ENCODE peak calls at places on chromosomes 13 and 19, in seven cellular contexts. One of them, this sample, is unnamed.

GRCh38 chr13:41222259-41222852 is 28.0 kb upstream of the KBTBD7 start:
- DNase-seq in cardiac muscle cell: peak; percentile 60
- DNase-seq in SJSA1: peak; percentile 29
- DNase-seq in adrenal gland: peak; percentile 36
- DNase-seq in tibial artery: no peak
- DNase-seq in CD4-positive, alpha-beta T cell: peak; percentile 27
- DNase-seq in CD8-positive, alpha-beta T cell: peak; percentile 49
- DNase-seq in this sample: peak; percentile 20

GRCh38 chr19:36973021-36973843 is 57.1 kb downstream of the ZNF568 start:
- DNase-seq in cardiac muscle cell: peak; percentile 76
- DNase-seq in SJSA1: no peak
- DNase-seq in adrenal gland: peak; percentile 87
- DNase-seq in tibial artery: peak; percentile 91
- DNase-seq in CD4-positive, alpha-beta T cell: peak; percentile 63
- DNase-seq in CD8-positive, alpha-beta T cell: peak; percentile 72
- DNase-seq in this sample: no peak

GRCh38 chr13:79393564-79394249 is 12.3 kb downstream of the RBM26 start:
- DNase-seq in cardiac muscle cell: no peak
- DNase-seq in SJSA1: no peak
- DNase-seq in adrenal gland: no peak
- DNase-seq in tibial artery: no peak
- DNase-seq in CD4-positive, alpha-beta T cell: peak; percentile 12
- DNase-seq in CD8-positive, alpha-beta T cell: peak; percentile 67
- DNase-seq in this sample: no peak

GRCh38 chr19:3780786-3781304 is 5.3 kb downstream of the MATK start:
- DNase-seq in cardiac muscle cell: no peak
- DNase-seq in SJSA1: no peak
- DNase-seq in adrenal gland: no peak
- DNase-seq in tibial artery: no peak
- DNase-seq in CD4-positive, alpha-beta T cell: no peak
- DNase-seq in CD8-positive, alpha-beta T cell: no peak
- DNase-seq in this sample: no peak

GRCh38 chr13:31965361-31966066 is 66.1 kb upstream of the FRY start:
- DNase-seq in cardiac muscle cell: no peak
- DNase-seq in SJSA1: peak; percentile 25
- DNase-seq in adrenal gland: no peak
- DNase-seq in tibial artery: no peak
- DNase-seq in CD4-positive, alpha-beta T cell: no peak
- DNase-seq in CD8-positive, alpha-beta T cell: no peak
- DNase-seq in this sample: no peak

GRCh38 chr13:108963846-108964600 is 334.6 kb downstream of the MYO16 start:
- DNase-seq in cardiac muscle cell: no peak
- DNase-seq in SJSA1: no peak
- DNase-seq in adrenal gland: no peak
- DNase-seq in tibial artery: no peak
- DNase-seq in CD4-positive, alpha-beta T cell: no peak
- DNase-seq in CD8-positive, alpha-beta T cell: no peak
- DNase-seq in this sample: no peak

GRCh38 chr19:14540741-14541525 is 11.5 kb downstream of the TECR start:
- DNase-seq in cardiac muscle cell: no peak
- DNase-seq in SJSA1: no peak
- DNase-seq in adrenal gland: no peak
- DNase-seq in tibial artery: no peak
- DNase-seq in CD4-positive, alpha-beta T cell: no peak
- DNase-seq in CD8-positive, alpha-beta T cell: no peak
- DNase-seq in this sample: no peak

GRCh38 chr13:42110410-42111155 is 62.1 kb downstream of the DGKH start:
- DNase-seq in cardiac muscle cell: peak; percentile 61
- DNase-seq in SJSA1: peak; percentile 70
- DNase-seq in adrenal gland: peak; percentile 21
- DNase-seq in tibial artery: no peak
- DNase-seq in CD4-positive, alpha-beta T cell: peak; percentile 8
- DNase-seq in CD8-positive, alpha-beta T cell: no peak
- DNase-seq in this sample: no peak

GRCh38 chr19:58001895-58002369 is 688 bp downstream of the ZNF606 start:
- DNase-seq in cardiac muscle cell: peak; percentile 45
- DNase-seq in SJSA1: no peak
- DNase-seq in adrenal gland: no peak
- DNase-seq in tibial artery: no peak
- DNase-seq in CD4-positive, alpha-beta T cell: no peak
- DNase-seq in CD8-positive, alpha-beta T cell: peak; percentile 50
- DNase-seq in this sample: no peak

GRCh38 chr19:16375936-16376185 is 51.2 kb downstream of the KLF2 start:
- DNase-seq in cardiac muscle cell: no peak
- DNase-seq in SJSA1: no peak
- DNase-seq in adrenal gland: no peak
- DNase-seq in tibial artery: no peak
- DNase-seq in CD4-positive, alpha-beta T cell: no peak
- DNase-seq in CD8-positive, alpha-beta T cell: no peak
- DNase-seq in this sample: no peak

GRCh38 chr13:27174766-27175455 is 3.3 kb upstream of the USP12 start:
- DNase-seq in cardiac muscle cell: no peak
- DNase-seq in SJSA1: no peak
- DNase-seq in adrenal gland: no peak
- DNase-seq in tibial artery: no peak
- DNase-seq in CD4-positive, alpha-beta T cell: no peak
- DNase-seq in CD8-positive, alpha-beta T cell: no peak
- DNase-seq in this sample: no peak

GRCh38 chr13:97280478-97280877 is 58.3 kb downstream of the MBNL2 start:
- DNase-seq in cardiac muscle cell: no peak
- DNase-seq in SJSA1: no peak
- DNase-seq in adrenal gland: no peak
- DNase-seq in tibial artery: no peak
- DNase-seq in CD4-positive, alpha-beta T cell: no peak
- DNase-seq in CD8-positive, alpha-beta T cell: no peak
- DNase-seq in this sample: no peak

GRCh38 chr19:10602330-10603083 is 15.4 kb upstream of the AP1M2 start:
- DNase-seq in cardiac muscle cell: peak; percentile 91
- DNase-seq in SJSA1: peak; percentile 60
- DNase-seq in adrenal gland: peak; percentile 79
- DNase-seq in tibial artery: peak; percentile 90
- DNase-seq in CD4-positive, alpha-beta T cell: peak; percentile 87
- DNase-seq in CD8-positive, alpha-beta T cell: peak; percentile 86
- DNase-seq in this sample: no peak

GRCh38 chr13:73056054-73056962 is 2.5 kb upstream of the KLF5 start:
- DNase-seq in cardiac muscle cell: no peak
- DNase-seq in SJSA1: peak; percentile 69
- DNase-seq in adrenal gland: no peak
- DNase-seq in tibial artery: no peak
- DNase-seq in CD4-positive, alpha-beta T cell: no peak
- DNase-seq in CD8-positive, alpha-beta T cell: no peak
- DNase-seq in this sample: no peak

GRCh38 chr19:28488006-28488405 is 724.9 kb downstream of the UQCRFS1 start:
- DNase-seq in cardiac muscle cell: no peak
- DNase-seq in SJSA1: no peak
- DNase-seq in adrenal gland: no peak
- DNase-seq in tibial artery: no peak
- DNase-seq in CD4-positive, alpha-beta T cell: no peak
- DNase-seq in CD8-positive, alpha-beta T cell: no peak
- DNase-seq in this sample: no peak

GRCh38 chr19:12052057-12052570 is 647 bp downstream of the ZNF878 start:
- DNase-seq in cardiac muscle cell: no peak
- DNase-seq in SJSA1: no peak
- DNase-seq in adrenal gland: no peak
- DNase-seq in tibial artery: no peak
- DNase-seq in CD4-positive, alpha-beta T cell: no peak
- DNase-seq in CD8-positive, alpha-beta T cell: no peak
- DNase-seq in this sample: no peak
- H3K27ac ChIP-seq in cardiac muscle cell: peak overlapping the region; percentile 80
- H3K27ac ChIP-seq in SJSA1: no peak overlapping the region
- H3K27ac ChIP-seq in adrenal gland: peak overlapping the region; percentile 79
- H3K27ac ChIP-seq in tibial artery: peak overlapping the region; percentile 61
- H3K27ac ChIP-seq in CD4-positive, alpha-beta T cell: no peak overlapping the region
- H3K27ac ChIP-seq in CD8-positive, alpha-beta T cell: no peak overlapping the region
- H3K27ac ChIP-seq in this sample: no peak overlapping the region

DNA sequence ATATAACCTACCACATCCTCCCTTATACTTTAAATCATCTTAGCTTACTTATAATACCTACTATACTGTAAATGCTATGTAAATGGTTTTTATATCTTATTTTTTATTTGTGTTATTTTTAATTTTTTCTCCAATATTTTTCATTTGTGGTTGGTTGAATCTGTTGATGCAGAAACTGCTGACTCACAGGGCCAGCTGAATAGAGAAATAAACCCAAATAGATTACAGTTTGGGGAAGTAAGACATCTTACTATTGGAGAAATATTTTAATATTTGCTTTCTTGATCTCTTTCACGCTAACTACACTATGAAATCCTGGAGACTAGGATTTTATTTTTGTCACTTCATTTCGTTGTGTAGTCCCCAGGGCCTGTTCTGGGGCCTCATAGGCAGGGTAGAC is 7.1 kb downstream of the SMAD9 start:
- DNase-seq in cardiac muscle cell: no peak
- DNase-seq in SJSA1: no peak
- DNase-seq in adrenal gland: no peak
- DNase-seq in tibial artery: no peak
- DNase-seq in CD4-positive, alpha-beta T cell: no peak
- DNase-seq in CD8-positive, alpha-beta T cell: no peak
- DNase-seq in this sample: no peak
- H3K27ac ChIP-seq in cardiac muscle cell: no peak overlapping the region
- H3K27ac ChIP-seq in SJSA1: no peak overlapping the region
- H3K27ac ChIP-seq in adrenal gland: no peak overlapping the region
- H3K27ac ChIP-seq in tibial artery: no peak overlapping the region
- H3K27ac ChIP-seq in CD4-positive, alpha-beta T cell: no peak overlapping the region
- H3K27ac ChIP-seq in CD8-positive, alpha-beta T cell: no peak overlapping the region
- H3K27ac ChIP-seq in this sample: no peak overlapping the region

GRCh38 chr13:107284168-107284567 is 716.2 kb upstream of the ARGLU1 start:
- DNase-seq in cardiac muscle cell: no peak
- DNase-seq in SJSA1: peak; percentile 44
- DNase-seq in adrenal gland: no peak
- DNase-seq in tibial artery: no peak
- DNase-seq in CD4-positive, alpha-beta T cell: no peak
- DNase-seq in CD8-positive, alpha-beta T cell: no peak
- DNase-seq in this sample: no peak
- H3K27ac ChIP-seq in cardiac muscle cell: no peak overlapping the region
- H3K27ac ChIP-seq in SJSA1: peak overlapping the region; percentile 36
- H3K27ac ChIP-seq in adrenal gland: no peak overlapping the region
- H3K27ac ChIP-seq in tibial artery: no peak overlapping the region
- H3K27ac ChIP-seq in CD4-positive, alpha-beta T cell: no peak overlapping the region
- H3K27ac ChIP-seq in CD8-positive, alpha-beta T cell: no peak overlapping the region
- H3K27ac ChIP-seq in this sample: peak overlapping the region; percentile 33

GRCh38 chr19:8478605-8479004 is 23.8 kb downstream of the PRAM1 start:
- DNase-seq in cardiac muscle cell: no peak
- DNase-seq in SJSA1: no peak
- DNase-seq in adrenal gland: no peak
- DNase-seq in tibial artery: no peak
- DNase-seq in CD4-positive, alpha-beta T cell: no peak
- DNase-seq in CD8-positive, alpha-beta T cell: no peak
- DNase-seq in this sample: no peak

GRCh38 chr19:8477889-8478288 is 24.6 kb downstream of the PRAM1 start:
- DNase-seq in cardiac muscle cell: no peak
- DNase-seq in SJSA1: no peak
- DNase-seq in adrenal gland: no peak
- DNase-seq in tibial artery: no peak
- DNase-seq in CD4-positive, alpha-beta T cell: no peak
- DNase-seq in CD8-positive, alpha-beta T cell: no peak
- DNase-seq in this sample: no peak

GRCh38 chr19:8476524-8476923 is 25.9 kb downstream of the PRAM1 start:
- DNase-seq in cardiac muscle cell: no peak
- DNase-seq in SJSA1: no peak
- DNase-seq in adrenal gland: no peak
- DNase-seq in tibial artery: no peak
- DNase-seq in CD4-positive, alpha-beta T cell: no peak
- DNase-seq in CD8-positive, alpha-beta T cell: no peak
- DNase-seq in this sample: no peak

GRCh38 chr19:8475005-8475404 is 27.4 kb downstream of the PRAM1 start:
- DNase-seq in cardiac muscle cell: no peak
- DNase-seq in SJSA1: no peak
- DNase-seq in adrenal gland: no peak
- DNase-seq in tibial artery: no peak
- DNase-seq in CD4-positive, alpha-beta T cell: no peak
- DNase-seq in CD8-positive, alpha-beta T cell: no peak
- DNase-seq in this sample: no peak

DNA sequence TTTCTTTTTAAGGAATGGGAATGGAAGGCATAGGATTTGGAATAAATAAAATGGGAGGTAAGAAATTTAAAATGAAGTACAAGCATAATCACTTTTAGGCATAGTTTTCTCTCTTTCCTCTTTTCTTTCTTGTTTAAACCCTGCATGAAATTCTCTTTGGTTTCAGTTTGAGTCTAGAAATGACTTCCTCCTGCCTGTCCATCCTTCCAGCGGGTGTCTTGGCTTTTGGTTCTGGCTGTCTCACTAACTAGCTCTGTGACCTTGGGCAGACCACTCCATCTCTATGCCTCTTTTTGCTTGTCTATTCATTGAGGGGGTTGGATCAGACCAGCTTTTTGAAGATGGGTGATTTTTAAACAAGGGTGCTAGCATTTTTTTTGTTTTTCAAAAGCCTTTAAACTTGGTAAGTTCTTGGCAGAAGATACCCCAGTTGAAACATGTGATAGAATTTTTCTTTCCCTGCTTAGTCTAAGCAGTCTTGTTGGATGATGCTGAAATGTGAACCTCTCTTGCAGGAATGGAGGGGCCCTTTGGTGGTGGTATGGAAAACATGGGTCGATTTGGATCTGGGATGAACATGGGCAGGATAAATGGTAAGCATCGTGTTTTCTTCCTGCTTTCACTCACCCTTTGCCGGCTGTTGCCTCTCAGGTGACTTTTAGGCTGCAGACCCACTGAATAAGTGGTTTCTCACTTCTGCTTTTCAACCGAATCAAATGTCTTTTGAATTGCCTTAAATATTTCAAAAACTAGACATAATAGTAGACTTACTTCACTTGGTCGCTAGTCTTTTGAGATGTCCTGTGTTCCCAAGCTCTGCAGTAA is 28.6 kb downstream of the PRAM1 start:
- DNase-seq in cardiac muscle cell: no peak
- DNase-seq in SJSA1: no peak
- DNase-seq in adrenal gland: no peak
- DNase-seq in tibial artery: peak; percentile 17
- DNase-seq in CD4-positive, alpha-beta T cell: no peak
- DNase-seq in CD8-positive, alpha-beta T cell: no peak
- DNase-seq in this sample: no peak
- H3K27ac ChIP-seq in cardiac muscle cell: no peak overlapping the region
- H3K27ac ChIP-seq in SJSA1: no peak overlapping the region
- H3K27ac ChIP-seq in adrenal gland: no peak overlapping the region
- H3K27ac ChIP-seq in tibial artery: no peak overlapping the region
- H3K27ac ChIP-seq in CD4-positive, alpha-beta T cell: peak overlapping the region; percentile 29
- H3K27ac ChIP-seq in CD8-positive, alpha-beta T cell: no peak overlapping the region
- H3K27ac ChIP-seq in this sample: no peak overlapping the region